ENCODE peak calls at places on chromosome 10, in nine cellular contexts. N, B, P, H, E, V, X, C and M are unnamed samples.

GRCh38 chr10:68550747-68551411 is 9.3 kb upstream of the TET1 start:
- DNase-seq in N (no peak), H (peak; percentile 32), X (peak; percentile 85), E (peak; percentile 87), B (peak; percentile 68), C (peak; percentile 76), P (peak; percentile 50), V (peak; percentile 84), M (peak; percentile 94)

GRCh38 chr10:86536294-86536861 is 14.8 kb upstream of the WAPL start:
- DNase-seq in H (peak; percentile 35), C (no peak), X (no peak), E (peak; percentile 54), P (no peak), B (no peak), N (no peak), V (no peak), M (no peak)

GRCh38 chr10:57905866-57906265 is 361.8 kb downstream of the IPMK start:
- DNase-seq in X (no peak), V (no peak), N (no peak), H (no peak), P (no peak), E (no peak), C (no peak), B (no peak), M (no peak)

GRCh38 chr10:31464552-31464951 is 145.5 kb downstream of the ZEB1 start:
- DNase-seq in P (no peak), B (no peak), V (no peak), N (no peak), C (no peak), E (peak; percentile 15), H (no peak), X (no peak), M (no peak)

GRCh38 chr10:119377431-119377830 is 165.1 kb downstream of the RGS10 start:
- DNase-seq in C (no peak), N (no peak), X (no peak), P (no peak), H (no peak), B (no peak), V (no peak), E (no peak), M (no peak)

GRCh38 chr10:49817845-49818244 is 55.7 kb upstream of the OGDHL start:
- DNase-seq in X (no peak), E (no peak), V (no peak), N (no peak), P (no peak), H (no peak), B (no peak), C (no peak), M (no peak)

GRCh38 chr10:28728396-28728795 is 51.1 kb downstream of the BAMBI start:
- DNase-seq in V (no peak), E (peak; percentile 60), C (no peak), N (no peak), X (no peak), H (no peak), P (no peak), B (peak; percentile 56), M (no peak)

GRCh38 chr10:26269754-26270153 is 53.2 kb downstream of the GAD2 start:
- DNase-seq in H (no peak), B (peak; percentile 51), C (peak; percentile 50), P (peak; percentile 21), X (no peak), V (peak; percentile 22), N (no peak), E (peak; percentile 85), M (no peak)

GRCh38 chr10:121845044-121845784 is 82.6 kb downstream of the ATE1 start:
- DNase-seq in E (no peak), B (no peak), N (no peak), V (no peak), X (no peak), C (no peak), H (peak; percentile 2), P (no peak), M (no peak)

GRCh38 chr10:84574101-84574500 is 245.7 kb downstream of the CCSER2 start:
- DNase-seq in V (no peak), B (peak; percentile 7), X (no peak), H (no peak), P (no peak), N (no peak), C (peak; percentile 3), E (no peak), M (no peak)

GRCh38 chr10:30037620-30038336 is 21.6 kb downstream of the JCAD start:
- DNase-seq in X (no peak), H (no peak), V (no peak), C (peak; percentile 38), B (no peak), P (no peak), E (no peak), N (no peak), M (no peak)

GRCh38 chr10:3538850-3539531 is 246.0 kb downstream of the KLF6 start:
- DNase-seq in V (peak; percentile 86), H (peak; percentile 25), N (no peak), X (peak; percentile 92), B (peak; percentile 95), E (peak; percentile 71), C (peak; percentile 93), P (no peak), M (peak; percentile 96)

GRCh38 chr10:117997673-117998072 is 49.1 kb downstream of the RAB11FIP2 start:
- DNase-seq in N (no peak), B (no peak), P (no peak), X (no peak), E (no peak), H (no peak), C (no peak), V (no peak), M (no peak)

GRCh38 chr10:69332278-69333010 is 54.1 kb downstream of the HK1 start:
- DNase-seq in P (no peak), E (no peak), H (no peak), B (no peak), V (no peak), C (no peak), N (no peak), X (no peak), M (peak; percentile 4)

GRCh38 chr10:6536102-6536501 is 44.0 kb downstream of the PRKCQ start:
- DNase-seq in V (no peak), X (no peak), B (no peak), E (no peak), C (no peak), H (no peak), P (no peak), N (no peak), M (no peak)

GRCh38 chr10:46552526-46553237 is 3.8 kb downstream of the GPRIN2 start:
- DNase-seq in B (no peak), C (no peak), V (no peak), E (peak; percentile 51), N (no peak), X (peak; percentile 45), H (no peak), P (no peak), M (peak; percentile 85)

GRCh38 chr10:2494386-2494785 is 573.0 kb upstream of the PFKP start:
- DNase-seq in X (no peak), P (no peak), C (peak; percentile 45), V (no peak), E (no peak), B (no peak), N (no peak), H (no peak), M (no peak)

GRCh38 chr10:73859441-73860049 is 14.8 kb downstream of the CAMK2G start:
- DNase-seq in E (no peak), H (peak; percentile 38), C (no peak), B (no peak), P (no peak), X (no peak), V (no peak), N (no peak), M (peak; percentile 84)

GRCh38 chr10:65358565-65358964 is 1567.3 kb upstream of the LRRTM3 start:
- DNase-seq in B (peak; percentile 23), V (no peak), P (no peak), E (peak; percentile 38), H (no peak), X (no peak), N (peak; percentile 31), C (no peak), M (no peak)

GRCh38 chr10:52758406-52758805 is 14.2 kb downstream of the MBL2 start:
- DNase-seq in H (no peak), C (no peak), X (peak; percentile 17), P (no peak), E (no peak), B (no peak), N (no peak), V (no peak), M (no peak)

GRCh38 chr10:125448596-125448995 is 234.4 kb downstream of the TEX36 start:
- DNase-seq in H (no peak), X (no peak), V (peak; percentile 40), B (peak; percentile 19), C (no peak), N (no peak), P (peak; percentile 4), E (peak; percentile 28), M (no peak)

GRCh38 chr10:101897633-101898032 is 54.0 kb upstream of the KCNIP2 start:
- DNase-seq in N (no peak), E (no peak), V (no peak), X (no peak), C (peak; percentile 14), B (peak; percentile 20), H (no peak), P (peak; percentile 12), M (no peak)

GRCh38 chr10:106672517-106673175 is 491.9 kb downstream of the SORCS1 start:
- DNase-seq in X (no peak), E (no peak), V (no peak), P (no peak), N (no peak), C (no peak), B (no peak), H (no peak), M (no peak)

GRCh38 chr10:102552533-102552932 is 48.8 kb downstream of the SUFU start:
- DNase-seq in P (no peak), E (no peak), C (no peak), X (no peak), H (no peak), V (no peak), N (no peak), B (no peak), M (no peak)

GRCh38 chr10:131211146-131211545 is 100.4 kb downstream of the TCERG1L start:
- DNase-seq in X (peak; percentile 25), P (no peak), C (no peak), B (no peak), V (no peak), H (no peak), N (peak; percentile 8), E (no peak), M (no peak)

GRCh38 chr10:84333864-84334451 is 5.6 kb downstream of the CCSER2 start:
- DNase-seq in N (no peak), C (peak; percentile 30), B (peak; percentile 62), H (peak; percentile 76), X (no peak), V (peak; percentile 8), P (no peak), E (no peak), M (no peak)

GRCh38 chr10:102009801-102010425 is 46.1 kb downstream of the ARMH3 start:
- DNase-seq in X (peak; percentile 74), P (peak; percentile 31), B (peak; percentile 92), N (no peak), E (peak; percentile 92), C (peak; percentile 81), H (peak; percentile 13), V (peak; percentile 92), M (peak; percentile 87)

GRCh38 chr10:8051109-8051781 is 3.2 kb upstream of the GATA3 start:
- DNase-seq in V (no peak), X (no peak), H (no peak), B (no peak), N (no peak), C (no peak), P (no peak), E (peak; percentile 51), M (peak; percentile 89)

GRCh38 chr10:67629461-67629971 is 66.5 kb downstream of the CTNNA3 start:
- DNase-seq in X (no peak), E (peak; percentile 91), V (no peak), C (peak; percentile 21), H (no peak), P (no peak), B (peak; percentile 9), N (no peak), M (no peak)

GRCh38 chr10:31594331-31594880 is 275.4 kb downstream of the ZEB1 start:
- DNase-seq in X (no peak), H (no peak), E (no peak), V (no peak), N (no peak), B (no peak), P (no peak), C (no peak), M (no peak)

GRCh38 chr10:96073722-96074121 is 30.3 kb downstream of the CCNJ start:
- DNase-seq in V (no peak), C (peak; percentile 92), N (no peak), B (peak; percentile 74), X (no peak), E (no peak), H (no peak), P (no peak), M (peak; percentile 69)